ENCODE peak calls at places on chromosomes 6 and 20, in nine cellular contexts. N is CD4-positive, CD25-positive, alpha-beta regulatory T cell; R is lower lobe of right lung; E is epithelial cell of esophagus; T is A549; S is GM06990; G is psoas muscle; V is CD8-positive, alpha-beta memory T cell; D is mucosa of descending colon. M is an unnamed sample.

GRCh38 chr20:57768519-57768918 is 58.7 kb upstream of the PMEPA1 start:
- DNase-seq in N (no peak), R (no peak), E (no peak), T (no peak), S (no peak), G (no peak), V (no peak), D (no peak), M (no peak)

GRCh38 chr6:28947831-28948270 is 24.1 kb upstream of the TRIM27 start:
- DNase-seq in N (no peak), R (no peak), E (peak), T (peak), S (no peak), G (no peak), V (no peak), D (no peak), M (no peak)

GRCh38 chr20:57999465-58000111 is 228.9 kb downstream of the ANKRD60 start:
- DNase-seq in N (no peak), R (peak), E (no peak), T (no peak), S (no peak), G (peak), V (no peak), D (peak), M (peak)

GRCh38 chr6:143689852-143690251 is 12.1 kb downstream of the PHACTR2 start:
- DNase-seq in N (no peak), R (no peak), E (no peak), T (no peak), S (no peak), G (no peak), V (no peak), D (no peak), M (no peak)

GRCh38 chr6:152380351-152380767 is 256.8 kb downstream of the SYNE1 start:
- DNase-seq in N (no peak), R (no peak), E (peak), T (peak), S (no peak), G (no peak), V (no peak), D (no peak), M (no peak)

GRCh38 chr6:144264270-144265060 is 20.7 kb upstream of the UTRN start:
- DNase-seq in N (no peak), R (no peak), E (peak), T (peak), S (no peak), G (no peak), V (no peak), D (no peak), M (no peak)

GRCh38 chr6:119308048-119308570 is 41.5 kb downstream of the MAN1A1 start:
- DNase-seq in N (no peak), R (no peak), E (peak), T (peak), S (no peak), G (no peak), V (no peak), D (no peak), M (no peak)

GRCh38 chr6:7413151-7413823 is 23.7 kb downstream of the RIOK1 start:
- DNase-seq in N (no peak), R (no peak), E (no peak), T (no peak), S (no peak), G (no peak), V (no peak), D (no peak), M (no peak)

GRCh38 chr6:121663292-121663691 is 227.8 kb downstream of the GJA1 start:
- DNase-seq in N (no peak), R (no peak), E (no peak), T (peak), S (no peak), G (no peak), V (no peak), D (no peak), M (no peak)

GRCh38 chr6:41546475-41546865 is 289 bp downstream of the FOXP4 start:
- DNase-seq in N (peak), R (no peak), E (peak), T (peak), S (no peak), G (no peak), V (no peak), D (no peak), M (no peak)

GRCh38 chr20:36070451-36070850 is 84.1 kb upstream of the EPB41L1 start:
- DNase-seq in N (no peak), R (no peak), E (no peak), T (no peak), S (no peak), G (no peak), V (no peak), D (no peak), M (peak)

GRCh38 chr20:48899881-48900280 is 21.6 kb upstream of the ARFGEF2 start:
- DNase-seq in N (no peak), R (no peak), E (no peak), T (no peak), S (no peak), G (no peak), V (no peak), D (no peak), M (no peak)

GRCh38 chr6:119938752-119939151 is 589.2 kb upstream of the MAN1A1 start:
- DNase-seq in N (no peak), R (no peak), E (no peak), T (no peak), S (no peak), G (no peak), V (no peak), D (no peak), M (no peak)

DNA sequence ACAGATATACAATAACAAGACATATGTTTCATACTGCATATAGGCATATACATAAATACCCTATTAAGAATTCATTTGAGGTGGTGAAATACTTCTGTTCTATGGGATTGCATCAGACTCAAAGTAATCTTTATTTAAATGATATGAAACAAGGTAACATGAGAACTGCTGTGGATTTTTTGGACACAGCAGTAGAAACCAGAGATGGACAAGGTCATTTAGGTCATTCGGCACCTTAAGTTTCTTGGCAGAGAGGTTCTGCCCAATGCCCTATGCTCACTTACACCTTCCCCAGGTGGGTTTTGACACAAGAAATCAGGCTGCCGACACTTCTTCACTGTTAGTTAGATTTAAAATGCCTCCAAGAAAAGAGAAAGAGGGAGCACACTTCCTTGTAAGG is 43.9 kb upstream of the RBM24 start:
- DNase-seq in N (no peak), R (no peak), E (no peak), T (no peak), S (no peak), G (no peak), V (no peak), D (no peak), M (no peak)
- H3K4me3 ChIP-seq in N (no peak), R (no peak), E (no peak), T (no peak), S (no peak), G (no peak), V (no peak), D (no peak), M (no peak)

DNA sequence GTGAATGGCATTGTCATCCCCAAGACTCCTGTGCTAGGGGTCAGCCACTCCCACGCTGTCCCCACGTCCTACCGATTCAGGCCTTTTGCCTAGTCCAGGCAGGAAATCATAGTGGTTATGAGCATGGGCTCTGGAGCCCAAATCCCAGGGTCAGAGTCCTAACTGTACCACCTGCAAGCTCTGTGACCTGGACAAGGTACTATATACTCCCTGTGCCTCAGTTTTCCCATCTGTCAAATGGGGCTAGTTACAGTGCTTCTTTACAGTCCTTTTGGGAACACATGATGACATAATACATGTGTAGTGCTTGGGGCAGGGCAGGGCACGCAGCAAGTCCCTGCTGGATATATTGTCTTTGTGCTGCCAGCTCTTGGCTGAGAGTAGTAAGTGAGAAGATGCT is 27.2 kb downstream of the EFCAB8 start:
- DNase-seq in N (no peak), R (no peak), E (no peak), T (no peak), S (no peak), G (no peak), V (no peak), D (no peak), M (no peak)
- H3K4me3 ChIP-seq in N (no peak), R (no peak), E (no peak), T (no peak), S (no peak), G (no peak), V (no peak), D (no peak), M (no peak)

GRCh38 chr20:25195962-25196700 is 619 bp downstream of the ENTPD6 start:
- DNase-seq in N (peak), R (peak), E (peak), T (peak), S (no peak), G (no peak), V (peak), D (peak), M (no peak)

GRCh38 chr20:25196701-25197120 is 1.2 kb downstream of the ENTPD6 start:
- DNase-seq in N (no peak), R (no peak), E (no peak), T (no peak), S (no peak), G (no peak), V (peak), D (peak), M (no peak)

GRCh38 chr20:25197870-25198190 is 2.3 kb downstream of the ENTPD6 start:
- DNase-seq in N (no peak), R (no peak), E (no peak), T (no peak), S (no peak), G (no peak), V (no peak), D (no peak), M (no peak)

GRCh38 chr20:25198663-25199363 is 3.3 kb downstream of the ENTPD6 start:
- DNase-seq in N (no peak), R (no peak), E (peak), T (no peak), S (no peak), G (no peak), V (no peak), D (peak), M (no peak)

DNA sequence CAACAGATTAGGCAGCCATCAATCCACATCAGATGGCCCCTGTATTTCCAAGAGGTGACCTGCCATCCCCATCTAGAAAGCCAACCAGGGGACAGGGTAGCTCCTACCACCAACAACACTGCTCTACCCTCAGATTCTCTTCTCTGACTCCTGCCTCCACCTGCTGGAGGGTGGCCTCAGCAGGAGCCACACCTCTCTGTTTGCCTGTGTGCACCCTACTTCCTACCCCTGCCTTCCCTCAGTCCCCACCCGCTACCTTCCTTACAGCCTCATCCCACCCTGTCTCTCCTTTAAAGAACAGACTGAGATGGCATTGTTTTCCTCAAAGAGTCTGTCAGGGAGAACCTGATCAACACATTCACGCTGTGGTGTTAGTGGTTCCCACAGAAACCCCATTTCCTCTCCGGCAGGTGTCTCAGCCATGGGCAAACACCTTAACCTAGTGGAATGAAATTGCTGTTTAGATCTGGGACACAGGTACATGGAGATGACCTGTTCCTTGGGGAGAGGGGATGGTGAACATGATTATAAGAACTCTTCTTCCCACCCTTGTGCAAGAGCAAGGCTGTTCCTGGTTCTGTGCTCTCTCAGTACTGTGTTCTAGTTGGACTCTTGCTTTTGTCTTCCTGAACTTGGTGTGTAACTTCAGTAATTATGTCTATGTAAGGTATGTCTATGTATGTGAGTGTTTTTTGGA is 1.8 kb downstream of the ENTPD6 start:
- DNase-seq in N (no peak), R (no peak), E (no peak), T (no peak), S (no peak), G (no peak), V (peak), D (peak), M (no peak)
- H3K4me3 ChIP-seq in N (peak), R (peak), E (no peak), T (peak), S (peak), G (no peak), V (peak), D (no peak), M (no peak)

GRCh38 chr6:83637953-83638352 is 70.9 kb downstream of the SNAP91 start:
- DNase-seq in N (no peak), R (no peak), E (no peak), T (no peak), S (no peak), G (no peak), V (no peak), D (no peak), M (no peak)

GRCh38 chr6:83633149-83633548 is 75.8 kb downstream of the SNAP91 start:
- DNase-seq in N (no peak), R (no peak), E (no peak), T (no peak), S (no peak), G (no peak), V (no peak), D (no peak), M (peak)

GRCh38 chr6:83636800-83637199 is 72.1 kb downstream of the SNAP91 start:
- DNase-seq in N (no peak), R (no peak), E (no peak), T (no peak), S (no peak), G (no peak), V (no peak), D (no peak), M (no peak)

DNA sequence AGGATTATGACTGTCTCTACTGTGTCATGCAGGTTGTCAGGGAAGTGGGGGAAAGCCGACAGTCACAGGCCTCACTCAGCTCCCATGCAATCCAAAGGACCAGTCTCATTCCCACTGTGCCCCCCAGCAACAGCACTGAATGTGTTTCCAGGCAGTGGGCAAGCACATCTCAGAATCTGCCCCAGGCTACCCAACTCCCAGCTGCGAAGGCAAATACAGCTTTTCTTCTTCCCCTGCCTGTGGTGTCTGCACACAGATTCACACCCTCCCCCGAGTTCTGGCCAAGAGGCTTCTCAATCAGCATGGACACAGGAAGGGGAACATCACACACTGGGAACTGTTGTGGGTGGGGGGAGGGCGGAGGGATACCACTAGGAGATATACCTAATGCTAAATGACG is 75.3 kb downstream of the SNAP91 start:
- DNase-seq in N (no peak), R (no peak), E (no peak), T (no peak), S (no peak), G (no peak), V (no peak), D (no peak), M (no peak)
- H3K4me3 ChIP-seq in N (no peak), R (no peak), E (no peak), T (no peak), S (no peak), G (no peak), V (no peak), D (no peak), M (no peak)

GRCh38 chr20:62899633-62900051 is 26.7 kb downstream of the DIDO1 start:
- DNase-seq in N (no peak), R (peak), E (peak), T (no peak), S (no peak), G (no peak), V (no peak), D (peak), M (no peak)
- H3K4me3 ChIP-seq in N (no peak), R (no peak), E (no peak), T (no peak), S (no peak), G (no peak), V (no peak), D (no peak), M (no peak)